ENCODE peak calls at places on chromosomes 7 and 10, in six cellular contexts. J, X, Z, E, K and T are unnamed samples.

GRCh38 chr7:97219237-97219636 is 101.7 kb downstream of the SDHAF3 start:
- DNase-seq in J (no peak), Z (no peak), K (no peak), E (no peak), X (no peak), T (no peak)

GRCh38 chr7:66359656-66360211 is 154.6 kb downstream of the TPST1 start:
- DNase-seq in J (no peak), X (no peak), K (no peak), Z (no peak), E (no peak), T (no peak)

GRCh38 chr7:66153691-66154090 is 39.0 kb downstream of the CRCP start:
- DNase-seq in E (no peak), X (no peak), J (no peak), Z (no peak), K (no peak), T (no peak)

GRCh38 chr10:132714906-132715790 is 70.8 kb downstream of the NKX6-2 start:
- DNase-seq in E (no peak), Z (no peak), J (no peak), K (no peak), X (no peak), T (no peak)

GRCh38 chr7:130418306-130418705 is 22.5 kb downstream of the CEP41 start:
- DNase-seq in J (no peak), K (peak), E (no peak), X (peak), Z (no peak), T (no peak)

GRCh38 chr7:31540786-31541185 is 26.9 kb downstream of the ITPRID1 start:
- DNase-seq in X (no peak), E (no peak), Z (no peak), K (peak), J (no peak), T (no peak)

GRCh38 chr7:50614721-50615518 is 49.7 kb upstream of the DDC start:
- DNase-seq in E (no peak), K (no peak), J (no peak), Z (no peak), X (no peak), T (no peak)

GRCh38 chr7:28792858-28793257 is 165.3 kb downstream of the TRIL start:
- DNase-seq in Z (no peak), E (no peak), X (no peak), J (no peak), K (no peak), T (no peak)

GRCh38 chr7:151315038-151315655 is 26.5 kb upstream of the NUB1 start:
- DNase-seq in K (peak), J (peak), Z (peak), E (peak), X (peak), T (peak)

GRCh38 chr10:43230101-43230908 is 36.6 kb downstream of the RASGEF1A start:
- DNase-seq in X (no peak), K (no peak), Z (no peak), E (peak), J (no peak), T (no peak)

GRCh38 chr7:44449531-44449930 is 40.9 kb downstream of the NUDCD3 start:
- DNase-seq in X (peak), Z (no peak), K (no peak), J (no peak), E (no peak), T (no peak)

GRCh38 chr10:4514445-4515108 is 311.4 kb upstream of the AKR1E2 start:
- DNase-seq in X (no peak), Z (no peak), E (no peak), J (no peak), K (peak), T (no peak)

GRCh38 chr7:35019179-35019729 is 18.0 kb downstream of the DPY19L1 start:
- DNase-seq in E (no peak), Z (no peak), X (no peak), K (no peak), J (no peak), T (no peak)

GRCh38 chr7:156368053-156368452 is 272.5 kb upstream of the RNF32 start:
- DNase-seq in J (no peak), K (no peak), Z (no peak), X (no peak), E (no peak), T (no peak)

GRCh38 chr10:126153686-126154628 is 234.3 kb downstream of the ADAM12 start:
- DNase-seq in X (peak), E (no peak), K (no peak), Z (peak), J (no peak), T (no peak)

GRCh38 chr10:126143117-126143516 is 245.2 kb downstream of the ADAM12 start:
- DNase-seq in K (no peak), E (no peak), J (no peak), X (no peak), Z (no peak), T (no peak)

DNA sequence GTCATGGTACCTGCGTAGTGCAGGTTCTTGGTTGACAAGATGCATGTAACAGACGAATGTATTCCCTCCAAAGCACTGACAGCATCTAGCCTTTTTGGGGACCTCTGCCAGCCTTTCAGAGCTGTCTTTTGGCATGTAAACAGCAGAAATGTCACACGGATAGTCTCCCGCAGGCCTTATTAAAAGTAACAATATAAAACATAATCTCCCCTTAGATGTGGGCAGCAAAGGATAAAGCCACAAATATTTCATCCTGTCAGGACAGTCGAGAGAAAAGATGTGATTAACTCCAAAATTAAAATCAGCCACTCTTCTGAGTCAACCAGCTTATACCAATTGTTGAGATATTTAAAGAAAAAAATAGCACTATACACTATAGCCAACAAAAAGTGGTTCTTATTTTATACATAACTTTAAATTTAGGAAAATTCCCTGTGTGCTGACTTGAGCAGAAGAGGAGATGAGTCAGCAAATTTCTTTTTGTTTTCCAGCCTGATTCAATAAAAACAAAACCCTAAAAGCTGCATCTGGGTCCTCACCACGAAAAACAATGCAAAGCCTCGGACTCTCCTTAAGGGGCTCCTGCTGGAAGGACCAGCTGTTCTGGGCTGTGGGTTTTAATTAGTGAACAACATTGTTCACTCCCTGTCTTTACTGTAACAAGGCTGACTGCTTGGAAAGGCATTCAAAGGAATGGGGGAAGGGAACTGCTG is 240.3 kb downstream of the ADAM12 start:
- DNase-seq in K (no peak), X (peak), Z (peak), J (no peak), E (no peak), T (peak)
- H2AK5ac ChIP-seq in K (no peak), X (peak), Z (peak), J (no peak), E (no peak), T (peak)

GRCh38 chr7:71457881-71458590 is 326.1 kb downstream of the GALNT17 start:
- DNase-seq in X (no peak), J (no peak), K (no peak), E (peak), Z (no peak), T (no peak)
- H3K23ac ChIP-seq in X (no peak), J (peak), K (no peak), E (no peak), Z (no peak), T (no peak)

GRCh38 chr7:99955247-99955646 is 20.6 kb downstream of the AZGP1 start:
- DNase-seq in Z (no peak), E (no peak), K (no peak), X (no peak), J (no peak), T (no peak)
- H2AK5ac ChIP-seq in Z (no peak), E (no peak), K (no peak), X (no peak), J (no peak), T (no peak)

DNA sequence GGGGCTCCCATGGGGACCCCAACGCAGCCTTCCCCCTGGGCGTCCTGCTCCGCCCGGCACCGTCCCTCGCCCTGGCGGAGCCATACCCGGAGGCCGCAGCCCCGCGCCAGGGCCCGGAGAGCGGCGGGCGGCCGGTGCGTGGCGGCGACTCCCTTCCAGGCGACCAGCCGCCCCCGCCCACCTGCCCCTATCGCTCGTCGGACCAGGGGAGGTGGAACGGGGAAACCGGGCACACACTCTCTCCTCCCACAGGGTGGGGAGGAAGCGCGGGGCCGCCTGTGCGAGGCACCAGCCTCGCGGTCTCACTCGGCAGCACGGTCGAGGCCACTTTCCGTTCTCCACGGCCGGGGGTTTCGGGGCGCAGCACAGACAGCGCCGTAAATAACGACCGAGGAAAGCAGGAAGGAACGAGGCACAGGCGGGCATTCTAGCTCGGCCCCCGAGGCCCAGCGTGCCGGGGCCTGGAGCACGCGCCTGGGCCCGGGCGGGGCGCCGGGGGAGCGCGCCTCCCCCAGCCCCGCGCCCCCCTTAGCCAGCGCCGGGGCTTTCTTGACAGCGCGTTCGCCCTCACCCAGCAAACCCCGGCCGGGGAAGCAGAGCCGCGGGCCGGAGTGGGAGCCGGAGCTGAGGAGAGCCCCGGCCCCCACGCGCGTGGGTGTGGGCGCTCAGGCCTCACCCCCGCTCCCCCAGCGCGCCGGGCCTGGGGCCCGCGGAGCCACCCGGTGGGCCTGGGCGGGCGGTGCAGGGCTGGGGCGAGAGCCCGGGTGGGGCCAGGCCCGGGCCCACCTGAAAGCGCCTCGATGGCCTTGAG is 936 bp downstream of the IGF2BP3 start:
- DNase-seq in X (no peak), J (no peak), E (no peak), Z (peak), K (peak), T (peak)
- H3K23ac ChIP-seq in X (peak), J (peak), E (no peak), Z (peak), K (no peak), T (peak)

DNA sequence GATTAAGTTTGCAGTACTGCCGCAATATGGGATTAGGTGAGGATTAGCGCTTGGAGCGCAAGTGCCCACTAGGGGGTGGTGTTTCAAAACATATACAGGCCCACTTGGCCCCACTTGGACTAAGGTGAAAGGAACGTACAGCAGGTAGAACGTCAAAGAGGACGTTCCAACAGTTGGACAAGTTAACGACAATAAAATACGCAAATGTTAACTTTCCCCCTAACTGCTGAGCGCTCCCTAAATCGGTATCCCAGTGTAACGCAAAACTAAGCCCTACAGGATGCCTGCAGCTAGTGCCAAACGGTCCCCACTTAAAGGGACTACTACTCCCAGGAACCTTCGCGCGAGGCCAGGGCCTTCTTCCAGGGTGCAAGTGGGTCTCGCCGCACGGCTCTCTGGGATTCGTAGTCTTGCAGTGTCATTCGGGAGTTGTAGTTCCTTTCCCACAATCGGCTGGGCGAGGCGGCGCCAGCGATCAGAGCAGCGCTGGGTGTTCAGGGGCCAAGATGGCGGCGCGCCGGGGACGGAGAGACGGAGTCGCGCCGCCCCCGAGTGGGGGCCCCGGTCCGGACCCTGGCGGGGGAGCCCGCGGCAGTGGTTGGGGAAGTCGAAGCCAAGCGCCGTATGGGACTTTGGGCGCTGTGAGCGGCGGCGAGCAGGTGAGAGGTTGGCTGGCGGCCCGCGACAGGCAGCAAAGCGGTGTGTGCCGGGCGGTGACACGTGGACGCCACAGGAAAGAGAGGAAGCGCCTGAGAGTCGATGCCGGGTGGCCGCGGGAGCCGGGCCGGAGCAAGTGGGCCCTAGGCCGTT is at the start of gene PPRC1:
- DNase-seq in Z (peak), J (peak), X (peak), E (peak), K (peak), T (peak)
- H2AK5ac ChIP-seq in Z (peak), J (peak), X (peak), E (no peak), K (peak), T (peak)

DNA sequence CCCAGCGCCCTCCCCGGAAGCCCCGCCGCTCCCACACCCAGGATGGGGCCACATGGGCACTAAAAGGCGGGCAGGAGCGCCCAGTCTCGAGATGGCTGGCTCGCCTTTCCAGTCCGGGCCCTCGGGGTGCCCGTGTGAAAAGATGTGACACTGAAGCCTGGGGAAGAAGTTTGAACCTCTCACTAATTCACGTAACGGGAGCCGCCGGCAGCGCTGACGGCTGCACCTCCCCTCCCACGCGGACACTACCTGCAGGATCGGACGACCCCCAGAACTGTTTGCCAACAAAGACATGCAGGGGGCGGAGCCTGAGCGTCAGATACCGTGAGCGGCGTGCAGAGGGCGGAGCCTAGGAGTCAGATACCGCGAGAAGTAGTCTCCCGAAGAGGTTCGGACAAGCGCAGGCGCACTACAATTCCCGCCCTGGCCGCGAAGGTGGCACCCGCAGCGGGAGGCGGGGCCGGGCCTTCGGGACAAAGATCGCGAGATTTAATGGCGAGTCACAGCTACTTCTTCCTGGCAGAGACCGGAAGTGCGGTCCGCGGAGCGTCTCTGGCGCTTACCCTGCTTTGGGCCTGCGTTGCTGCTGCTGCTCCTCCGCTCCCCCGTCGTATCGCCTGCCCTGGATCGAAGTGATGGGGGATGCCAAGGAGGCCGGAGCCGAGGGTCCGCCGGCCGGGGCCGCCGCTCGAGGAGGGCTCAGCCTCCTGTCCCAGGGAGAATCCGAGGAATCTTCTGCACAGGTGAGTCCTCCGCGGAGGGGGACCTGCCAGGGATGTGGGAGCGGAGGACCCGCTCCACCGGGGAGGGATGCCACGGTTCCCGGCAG is at the start of gene EDRF1:
- DNase-seq in E (peak), Z (peak), X (peak), K (peak), J (peak), T (peak)
- H3K23ac ChIP-seq in E (no peak), Z (no peak), X (peak), K (no peak), J (peak), T (peak)

GRCh38 chr10:70965566-70965965 is 77.2 kb upstream of the PCBD1 start:
- DNase-seq in K (no peak), Z (no peak), X (no peak), J (no peak), E (no peak), T (no peak)
- H2AK5ac ChIP-seq in K (no peak), Z (no peak), X (no peak), J (peak), E (no peak), T (no peak)

GRCh38 chr7:5596046-5596895 is 172.6 kb upstream of the TNRC18 start:
- DNase-seq in E (peak), K (peak), J (no peak), Z (peak), X (peak), T (peak)
- H3K23ac ChIP-seq in E (no peak), K (peak), J (peak), Z (no peak), X (peak), T (no peak)

GRCh38 chr7:14376711-14377110 is 387.2 kb upstream of the ETV1 start:
- DNase-seq in X (no peak), J (no peak), Z (no peak), E (no peak), K (no peak), T (no peak)
- H2AK5ac ChIP-seq in X (no peak), J (no peak), Z (no peak), E (no peak), K (no peak), T (no peak)

GRCh38 chr7:105741993-105742392 is 134.4 kb downstream of the ATXN7L1 start:
- DNase-seq in Z (no peak), K (peak), X (no peak), J (no peak), E (no peak), T (no peak)

GRCh38 chr7:105745681-105746330 is 130.6 kb downstream of the ATXN7L1 start:
- DNase-seq in K (no peak), X (no peak), Z (peak), E (peak), J (no peak), T (no peak)

GRCh38 chr7:105742787-105743186 is 133.6 kb downstream of the ATXN7L1 start:
- DNase-seq in J (no peak), K (no peak), X (no peak), E (no peak), Z (no peak), T (no peak)

GRCh38 chr7:105738133-105738532 is 138.3 kb downstream of the ATXN7L1 start:
- DNase-seq in X (no peak), K (no peak), J (no peak), E (no peak), Z (no peak), T (no peak)

GRCh38 chr7:105743351-105743812 is 133.0 kb downstream of the ATXN7L1 start:
- DNase-seq in K (peak), Z (peak), E (no peak), J (no peak), X (peak), T (no peak)
- H3K23ac ChIP-seq in K (no peak), Z (no peak), E (no peak), J (no peak), X (no peak), T (no peak)